ENCODE peak calls at places on chromosomes 3 and 15, in four cellular contexts. V is A549, H is suprapubic skin, R is stomach. S is an unnamed sample.

GRCh38 chr3:152151216-152151874 is 117.4 kb upstream of the MBNL1 start:
- DNase-seq in V (no peak), H (no peak), R (no peak), S (no peak)

GRCh38 chr15:53808058-53808703 is 48.7 kb upstream of the WDR72 start:
- DNase-seq in V (no peak), H (no peak), R (no peak), S (no peak)

GRCh38 chr3:29186131-29186599 is 94.7 kb upstream of the RBMS3 start:
- DNase-seq in V (peak; percentile 19), H (no peak), R (no peak), S (no peak)

GRCh38 chr15:52745326-52746161 is 44.6 kb downstream of the ONECUT1 start:
- DNase-seq in V (no peak), H (no peak), R (no peak), S (no peak)

GRCh38 chr3:38581774-38582173 is 67.7 kb downstream of the SCN5A start:
- DNase-seq in V (no peak), H (no peak), R (peak; percentile 1), S (peak; percentile 79)

GRCh38 chr15:101501703-101502373 is 12.3 kb upstream of the PCSK6 start:
- DNase-seq in V (peak; percentile 51), H (peak; percentile 68), R (peak; percentile 48), S (peak; percentile 86)

GRCh38 chr15:90131848-90132247 is 29.6 kb upstream of the IDH2 start:
- DNase-seq in V (no peak), H (no peak), R (no peak), S (no peak)

GRCh38 chr15:66743703-66744536 is 41.9 kb downstream of the SMAD6 start:
- DNase-seq in V (no peak), H (no peak), R (peak; percentile 59), S (no peak)

GRCh38 chr3:52504977-52505376 is 9.8 kb downstream of the STAB1 start:
- DNase-seq in V (no peak), H (no peak), R (no peak), S (no peak)

GRCh38 chr15:53658827-53659226 is 100.6 kb downstream of the WDR72 start:
- DNase-seq in V (no peak), H (no peak), R (no peak), S (no peak)

GRCh38 chr15:52922871-52923270 is 132.7 kb upstream of the ONECUT1 start:
- DNase-seq in V (no peak), H (no peak), R (no peak), S (peak; percentile 91)

GRCh38 chr3:48187579-48188265 is 495 bp downstream of the CDC25A start:
- DNase-seq in V (no peak), H (no peak), R (peak; percentile 50), S (no peak)

GRCh38 chr3:101780661-101781060 is 1.6 kb downstream of the NXPE3 start:
- DNase-seq in V (peak; percentile 70), H (no peak), R (no peak), S (no peak)

GRCh38 chr3:133547432-133548041 is 25.9 kb upstream of the CDV3 start:
- DNase-seq in V (peak; percentile 53), H (no peak), R (peak; percentile 78), S (no peak)

GRCh38 chr15:93866441-93866840 is 364.9 kb upstream of the MCTP2 start:
- DNase-seq in V (no peak), H (no peak), R (no peak), S (no peak)

GRCh38 chr15:38017721-38018120 is 83.3 kb downstream of the TMCO5A start:
- DNase-seq in V (no peak), H (no peak), R (no peak), S (no peak)

GRCh38 chr3:188817920-188818239 is 353.9 kb upstream of the TPRG1 start:
- DNase-seq in V (no peak), H (no peak), R (no peak), S (no peak)

GRCh38 chr3:131072845-131073244 is 46.2 kb downstream of the NEK11 start:
- DNase-seq in V (no peak), H (peak; percentile 60), R (no peak), S (no peak)

GRCh38 chr15:65595960-65596359 is 15.0 kb downstream of the INTS14 start:
- DNase-seq in V (peak; percentile 53), H (no peak), R (no peak), S (no peak)

GRCh38 chr15:60534546-60534945 is 55.6 kb upstream of the ICE2 start:
- DNase-seq in V (no peak), H (no peak), R (no peak), S (no peak)

GRCh38 chr15:50390549-50391264 is 33.5 kb upstream of the USP8 start:
- DNase-seq in V (no peak), H (no peak), R (no peak), S (no peak)

GRCh38 chr15:25554640-25555039 is 115.8 kb upstream of the UBE3A start:
- DNase-seq in V (no peak), H (no peak), R (no peak), S (peak; percentile 85)

GRCh38 chr15:101499863-101500713 is 10.6 kb upstream of the PCSK6 start:
- DNase-seq in V (no peak), H (no peak), R (peak; percentile 73), S (peak; percentile 89)

GRCh38 chr3:50125541-50126286 is 29.4 kb upstream of the SEMA3F start:
- DNase-seq in V (no peak), H (peak; percentile 59), R (no peak), S (no peak)

GRCh38 chr15:85485956-85486567 is 105.7 kb downstream of the AKAP13 start:
- DNase-seq in V (peak; percentile 84), H (no peak), R (peak; percentile 53), S (no peak)

GRCh38 chr15:73570355-73571032 is 62.7 kb downstream of the NPTN start:
- DNase-seq in V (no peak), H (no peak), R (no peak), S (no peak)

GRCh38 chr15:45439521-45439931 is 61.2 kb upstream of the GATM start:
- DNase-seq in V (no peak), H (no peak), R (no peak), S (no peak)

GRCh38 chr3:152198655-152199054 is 70.1 kb upstream of the MBNL1 start:
- DNase-seq in V (no peak), H (no peak), R (no peak), S (no peak)

GRCh38 chr3:114756506-114757279 is 390.4 kb downstream of the ZBTB20 start:
- DNase-seq in V (peak; percentile 20), H (no peak), R (no peak), S (no peak)

GRCh38 chr15:57592836-57593420 is 1.2 kb downstream of the MYZAP start:
- DNase-seq in V (no peak), H (no peak), R (no peak), S (no peak)

DNA sequence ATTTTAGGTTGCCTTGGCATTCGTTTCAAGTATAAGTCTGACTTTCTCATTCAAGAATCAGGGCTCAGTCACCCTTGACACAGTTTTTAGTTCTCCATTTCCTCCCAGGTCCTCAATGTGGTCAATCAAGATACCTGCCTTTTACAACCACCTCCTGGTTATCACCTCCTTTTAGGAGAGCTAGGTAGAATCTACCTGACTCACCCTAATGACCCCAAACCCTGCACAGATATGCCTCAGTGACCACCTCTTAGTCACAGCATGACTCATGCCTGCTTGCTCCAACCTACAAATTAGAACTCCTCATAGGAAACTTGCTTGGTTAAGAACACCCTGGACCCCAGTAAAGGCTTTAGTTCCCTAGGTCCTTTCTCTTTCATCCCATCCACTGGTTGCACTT is 22.5 kb downstream of the DMXL2 start:
- DNase-seq in V (no peak), H (no peak), R (no peak), S (no peak)
- TF ChIP-seq EP300 in V (no peak), H (no peak), R (no peak), S (no peak)

DNA sequence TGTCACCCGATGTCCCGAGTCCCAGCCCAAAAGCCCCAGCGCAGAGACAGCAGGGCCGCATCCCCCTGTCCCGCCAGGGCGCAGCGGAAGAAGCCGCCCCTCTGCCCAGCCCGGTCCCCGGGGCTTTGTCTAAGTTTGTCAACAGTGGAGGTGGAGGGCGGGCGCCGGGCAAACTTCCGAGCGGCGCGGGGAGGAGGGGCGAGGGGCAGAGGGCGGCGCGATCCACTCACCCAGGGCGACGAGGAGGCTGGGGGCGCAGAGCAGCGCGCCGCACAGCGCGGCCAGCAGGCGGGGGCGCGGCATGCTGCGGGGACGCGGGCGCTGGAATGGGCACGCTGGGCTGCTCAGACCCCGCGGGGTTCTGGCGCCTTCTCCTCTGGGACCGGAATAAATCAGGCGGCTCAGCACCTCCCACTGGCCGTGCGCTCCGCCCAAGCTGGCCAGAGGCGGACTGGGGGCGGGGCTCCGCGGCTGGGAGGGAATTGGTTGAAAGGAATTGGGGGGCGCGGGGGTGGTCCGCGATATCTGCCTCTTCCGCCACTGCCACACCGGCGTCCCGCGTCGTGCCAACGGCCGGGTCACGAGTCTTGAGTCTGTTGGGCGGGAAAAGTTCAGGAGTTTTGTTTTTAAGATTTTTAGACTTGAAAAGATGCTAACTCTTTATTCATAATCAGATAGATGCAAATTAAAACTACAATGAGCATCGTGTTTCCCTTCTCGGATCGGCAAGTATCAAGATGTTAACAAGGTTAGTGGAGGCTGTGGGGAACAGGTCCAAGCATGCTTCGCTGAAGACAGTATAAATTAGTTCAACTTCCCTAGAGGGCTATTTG is at the start of gene MFGE8:
- DNase-seq in V (peak; percentile 77), H (peak; percentile 87), R (peak; percentile 54), S (peak; percentile 96)
- TF ChIP-seq EP300 in V (no peak), H (no peak), R (no peak), S (no peak)

DNA sequence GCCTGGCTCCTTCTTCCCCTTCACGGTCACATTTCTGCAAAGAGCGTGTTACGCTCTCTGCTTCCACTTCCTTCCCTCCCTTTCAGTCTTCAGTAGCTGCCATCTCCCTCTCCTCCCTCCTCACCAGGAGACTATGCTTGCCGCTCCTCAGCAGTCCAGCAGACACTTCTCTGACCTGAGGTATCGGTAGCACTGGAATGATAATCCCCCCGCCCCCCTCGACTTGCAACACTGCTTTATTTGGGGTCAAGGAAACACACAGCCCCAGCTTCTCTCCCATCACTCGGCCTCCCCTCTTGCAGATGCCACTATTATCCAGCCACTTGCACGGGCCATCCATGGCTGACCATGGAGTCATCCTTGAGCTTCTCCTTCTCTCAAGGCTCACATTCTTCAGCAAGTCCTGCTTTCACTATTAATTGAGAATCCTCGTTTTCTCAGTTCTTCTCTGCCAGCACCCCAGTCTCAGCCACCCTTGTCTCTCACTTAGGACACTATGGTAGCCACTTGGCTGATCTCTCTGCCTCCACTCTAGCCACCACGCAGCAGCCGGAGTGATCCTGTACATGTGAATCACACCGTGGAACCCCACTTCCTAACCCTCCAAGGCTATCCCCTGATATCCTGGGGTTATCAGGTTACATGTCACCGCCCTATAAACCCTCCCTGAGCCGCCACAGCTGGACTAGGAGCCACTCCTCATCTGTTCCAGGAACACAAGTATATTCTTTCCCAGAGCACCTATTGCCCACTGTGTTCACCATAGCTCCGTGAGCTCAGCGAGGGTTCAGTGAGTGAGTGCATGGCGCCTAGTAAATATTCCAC is 960 bp upstream of the PARP14 start:
- DNase-seq in V (peak; percentile 10), H (no peak), R (peak; percentile 36), S (no peak)
- TF ChIP-seq EP300 in V (no peak), H (no peak), R (no peak), S (no peak)

GRCh38 chr3:36447063-36447462 is 66.8 kb downstream of the STAC start:
- DNase-seq in V (peak; percentile 11), H (no peak), R (no peak), S (no peak)

GRCh38 chr3:36443042-36443686 is 62.9 kb downstream of the STAC start:
- DNase-seq in V (no peak), H (no peak), R (no peak), S (no peak)

GRCh38 chr3:36446230-36446629 is 65.9 kb downstream of the STAC start:
- DNase-seq in V (no peak), H (no peak), R (no peak), S (no peak)

DNA sequence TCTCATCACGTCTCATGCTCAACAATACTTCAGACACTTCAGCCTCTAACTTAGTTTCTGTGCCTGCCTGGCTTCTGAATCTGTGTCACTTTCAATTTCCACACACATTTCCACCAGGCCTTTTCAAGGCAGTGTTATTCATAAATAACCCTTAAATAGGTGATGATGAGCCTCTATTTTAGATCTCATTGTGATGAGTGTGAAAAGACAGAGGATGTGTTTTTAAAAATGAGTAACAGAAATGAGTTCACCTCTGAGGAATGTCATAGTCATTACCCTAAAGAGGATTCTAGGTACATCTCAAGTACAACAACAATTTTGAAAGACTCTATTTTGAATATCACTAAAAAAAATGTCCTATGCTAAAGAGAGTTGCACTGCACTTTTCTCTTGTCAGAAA is 64.6 kb downstream of the STAC start:
- DNase-seq in V (no peak), H (no peak), R (no peak), S (no peak)
- TF ChIP-seq EP300 in V (no peak), H (no peak), R (no peak), S (no peak)